ENCODE peak calls at places on chromosomes 1 and 21, in nine cellular contexts. One of them, this sample, is unnamed.
A peak's percentile ranks its signal among the peaks of the same experiment; 100 is the strongest.

GRCh38 chr1:178874966-178875365 is 4.1 kb upstream of the ANGPTL1 start:
- DNase-seq in GM12891: no peak
- DNase-seq in Daoy: no peak
- DNase-seq in NCI-H1092: no peak
- DNase-seq in GM03348: no peak
- DNase-seq in germinal center: no peak
- DNase-seq in cardiac muscle cell: no peak
- DNase-seq in RKO: no peak
- DNase-seq in activated CD8-positive, alpha-beta T cell treated with anti-CD3 and anti-CD28 coated beads, Interleukin-2, amount 10 ng/mL, durations not matched to agents 7 days and 5 days: no peak
- DNase-seq in this sample: no peak

GRCh38 chr1:208757846-208758245 is 513.7 kb upstream of the PLXNA2 start:
- DNase-seq in germinal center: no peak
- DNase-seq in Daoy: no peak
- DNase-seq in RKO: no peak
- DNase-seq in GM12891: no peak
- DNase-seq in activated CD8-positive, alpha-beta T cell treated with anti-CD3 and anti-CD28 coated beads, Interleukin-2, amount 10 ng/mL, durations not matched to agents 7 days and 5 days: no peak
- DNase-seq in GM03348: no peak
- DNase-seq in cardiac muscle cell: no peak
- DNase-seq in NCI-H1092: no peak
- DNase-seq in this sample: no peak

GRCh38 chr1:227729881-227730629 is 5.0 kb downstream of the JMJD4 start:
- DNase-seq in germinal center: peak; percentile 75
- DNase-seq in RKO: peak; percentile 81
- DNase-seq in GM03348: peak; percentile 89
- DNase-seq in cardiac muscle cell: peak; percentile 69
- DNase-seq in activated CD8-positive, alpha-beta T cell treated with anti-CD3 and anti-CD28 coated beads, Interleukin-2, amount 10 ng/mL, durations not matched to agents 7 days and 5 days: peak; percentile 60
- DNase-seq in NCI-H1092: no peak
- DNase-seq in GM12891: peak; percentile 56
- DNase-seq in Daoy: peak; percentile 58
- DNase-seq in this sample: peak; percentile 88

GRCh38 chr21:42002421-42002958 is 7.7 kb downstream of the ZBTB21 start:
- DNase-seq in NCI-H1092: no peak
- DNase-seq in activated CD8-positive, alpha-beta T cell treated with anti-CD3 and anti-CD28 coated beads, Interleukin-2, amount 10 ng/mL, durations not matched to agents 7 days and 5 days: peak; percentile 60
- DNase-seq in cardiac muscle cell: peak; percentile 61
- DNase-seq in RKO: peak; percentile 98
- DNase-seq in GM03348: peak; percentile 77
- DNase-seq in GM12891: no peak
- DNase-seq in germinal center: peak; percentile 31
- DNase-seq in Daoy: peak; percentile 93
- DNase-seq in this sample: no peak

GRCh38 chr21:31352841-31353240 is 8.8 kb upstream of the TIAM1 start:
- DNase-seq in RKO: no peak
- DNase-seq in germinal center: no peak
- DNase-seq in NCI-H1092: no peak
- DNase-seq in GM12891: no peak
- DNase-seq in cardiac muscle cell: no peak
- DNase-seq in GM03348: no peak
- DNase-seq in Daoy: no peak
- DNase-seq in activated CD8-positive, alpha-beta T cell treated with anti-CD3 and anti-CD28 coated beads, Interleukin-2, amount 10 ng/mL, durations not matched to agents 7 days and 5 days: no peak
- DNase-seq in this sample: peak; percentile 20

GRCh38 chr1:160748182-160748876 is 9.3 kb downstream of the SLAMF7 start:
- DNase-seq in Daoy: peak; percentile 75
- DNase-seq in activated CD8-positive, alpha-beta T cell treated with anti-CD3 and anti-CD28 coated beads, Interleukin-2, amount 10 ng/mL, durations not matched to agents 7 days and 5 days: no peak
- DNase-seq in germinal center: no peak
- DNase-seq in cardiac muscle cell: peak; percentile 33
- DNase-seq in RKO: no peak
- DNase-seq in NCI-H1092: no peak
- DNase-seq in GM12891: no peak
- DNase-seq in GM03348: no peak
- DNase-seq in this sample: peak; percentile 67

GRCh38 chr21:43866659-43867331 is 1.8 kb downstream of the AGPAT3 start:
- DNase-seq in RKO: no peak
- DNase-seq in GM03348: no peak
- DNase-seq in cardiac muscle cell: no peak
- DNase-seq in Daoy: no peak
- DNase-seq in activated CD8-positive, alpha-beta T cell treated with anti-CD3 and anti-CD28 coated beads, Interleukin-2, amount 10 ng/mL, durations not matched to agents 7 days and 5 days: peak; percentile 35
- DNase-seq in NCI-H1092: no peak
- DNase-seq in GM12891: peak; percentile 59
- DNase-seq in germinal center: peak; percentile 52
- DNase-seq in this sample: peak; percentile 51

GRCh38 chr21:30206551-30207251 is 9.2 kb downstream of the CLDN8 start:
- DNase-seq in GM12891: no peak
- DNase-seq in GM03348: no peak
- DNase-seq in RKO: no peak
- DNase-seq in activated CD8-positive, alpha-beta T cell treated with anti-CD3 and anti-CD28 coated beads, Interleukin-2, amount 10 ng/mL, durations not matched to agents 7 days and 5 days: no peak
- DNase-seq in germinal center: no peak
- DNase-seq in Daoy: peak; percentile 46
- DNase-seq in cardiac muscle cell: peak; percentile 91
- DNase-seq in NCI-H1092: no peak
- DNase-seq in this sample: no peak

GRCh38 chr1:59357645-59358044 is 60.8 kb downstream of the FGGY start:
- DNase-seq in GM03348: no peak
- DNase-seq in activated CD8-positive, alpha-beta T cell treated with anti-CD3 and anti-CD28 coated beads, Interleukin-2, amount 10 ng/mL, durations not matched to agents 7 days and 5 days: no peak
- DNase-seq in NCI-H1092: no peak
- DNase-seq in germinal center: no peak
- DNase-seq in RKO: no peak
- DNase-seq in cardiac muscle cell: no peak
- DNase-seq in Daoy: no peak
- DNase-seq in GM12891: no peak
- DNase-seq in this sample: no peak

GRCh38 chr1:226549937-226550670 is 1.5 kb downstream of the STUM start:
- DNase-seq in GM03348: peak; percentile 43
- DNase-seq in Daoy: peak; percentile 38
- DNase-seq in germinal center: peak; percentile 47
- DNase-seq in cardiac muscle cell: no peak
- DNase-seq in NCI-H1092: peak; percentile 47
- DNase-seq in RKO: no peak
- DNase-seq in activated CD8-positive, alpha-beta T cell treated with anti-CD3 and anti-CD28 coated beads, Interleukin-2, amount 10 ng/mL, durations not matched to agents 7 days and 5 days: no peak
- DNase-seq in GM12891: peak; percentile 37
- DNase-seq in this sample: peak; percentile 69

GRCh38 chr1:156598125-156598524 is 3.2 kb downstream of the GPATCH4 start:
- DNase-seq in GM12891: no peak
- DNase-seq in germinal center: no peak
- DNase-seq in cardiac muscle cell: no peak
- DNase-seq in GM03348: no peak
- DNase-seq in activated CD8-positive, alpha-beta T cell treated with anti-CD3 and anti-CD28 coated beads, Interleukin-2, amount 10 ng/mL, durations not matched to agents 7 days and 5 days: no peak
- DNase-seq in NCI-H1092: no peak
- DNase-seq in Daoy: no peak
- DNase-seq in RKO: no peak
- DNase-seq in this sample: no peak

GRCh38 chr1:63984891-63985290 is 211.1 kb downstream of the ROR1 start:
- DNase-seq in cardiac muscle cell: no peak
- DNase-seq in activated CD8-positive, alpha-beta T cell treated with anti-CD3 and anti-CD28 coated beads, Interleukin-2, amount 10 ng/mL, durations not matched to agents 7 days and 5 days: no peak
- DNase-seq in GM12891: no peak
- DNase-seq in germinal center: no peak
- DNase-seq in Daoy: no peak
- DNase-seq in NCI-H1092: no peak
- DNase-seq in GM03348: peak; percentile 20
- DNase-seq in RKO: no peak
- DNase-seq in this sample: peak; percentile 58

GRCh38 chr1:210800301-210800700 is 333.6 kb downstream of the KCNH1 start:
- DNase-seq in activated CD8-positive, alpha-beta T cell treated with anti-CD3 and anti-CD28 coated beads, Interleukin-2, amount 10 ng/mL, durations not matched to agents 7 days and 5 days: no peak
- DNase-seq in germinal center: no peak
- DNase-seq in NCI-H1092: peak; percentile 57
- DNase-seq in Daoy: no peak
- DNase-seq in cardiac muscle cell: no peak
- DNase-seq in RKO: no peak
- DNase-seq in GM12891: no peak
- DNase-seq in GM03348: no peak
- DNase-seq in this sample: no peak

GRCh38 chr1:227311389-227312001 is 6.8 kb downstream of the CDC42BPA start:
- DNase-seq in cardiac muscle cell: no peak
- DNase-seq in RKO: no peak
- DNase-seq in activated CD8-positive, alpha-beta T cell treated with anti-CD3 and anti-CD28 coated beads, Interleukin-2, amount 10 ng/mL, durations not matched to agents 7 days and 5 days: no peak
- DNase-seq in NCI-H1092: no peak
- DNase-seq in germinal center: no peak
- DNase-seq in Daoy: no peak
- DNase-seq in GM12891: no peak
- DNase-seq in GM03348: no peak
- DNase-seq in this sample: no peak